ENCODE peak calls at places on chromosome X, in seven cellular contexts. Y is IMR-90, M is ovary, R is H9, W is GM06990, T is osteocyte, K is lower lobe of right lung. X is an unnamed sample.

GRCh38 chrX:51507551-51507950 is 11.2 kb upstream of the NUDT11 start:
- DNase-seq in R (no peak), W (no peak), Y (no peak), M (no peak), T (no peak), K (no peak), X (no peak)

GRCh38 chrX:16100673-16101072 is 22.7 kb upstream of the GRPR start:
- DNase-seq in M (no peak), W (no peak), K (no peak), R (no peak), Y (no peak), T (no peak), X (no peak)

GRCh38 chrX:24133280-24133679 is 16.2 kb upstream of the ZFX start:
- DNase-seq in K (no peak), W (no peak), M (no peak), T (no peak), Y (no peak), R (no peak), X (no peak)

GRCh38 chrX:96683997-96684338 is 674 bp upstream of the DIAPH2 start:
- DNase-seq in W (no peak), Y (no peak), K (no peak), T (no peak), R (no peak), M (no peak), X (no peak)

GRCh38 chrX:34848281-34848680 is 94.3 kb upstream of the FAM47B start:
- DNase-seq in R (no peak), T (no peak), K (no peak), M (no peak), W (no peak), Y (peak; percentile 66), X (no peak)

GRCh38 chrX:1435241-1435900 is 17.3 kb downstream of the ASMTL start:
- DNase-seq in Y (no peak), K (peak; percentile 39), R (peak; percentile 24), T (no peak), M (peak; percentile 9), W (no peak), X (peak; percentile 42)

GRCh38 chrX:44731160-44731559 is 112.7 kb upstream of the DUSP21 start:
- DNase-seq in T (no peak), M (no peak), W (no peak), R (no peak), K (no peak), Y (peak; percentile 20), X (no peak)

GRCh38 chrX:71622347-71623104 is 4.2 kb upstream of the CXCR3 start:
- DNase-seq in Y (peak; percentile 57), K (peak; percentile 81), M (peak; percentile 82), W (peak; percentile 82), R (peak; percentile 75), T (no peak), X (no peak)

GRCh38 chrX:143788265-143788664 is 67.7 kb upstream of the SPANXN2 start:
- DNase-seq in W (no peak), R (no peak), M (no peak), T (no peak), K (no peak), Y (no peak), X (no peak)
- TF ChIP-seq CTCF in W (peak; percentile 26), R (peak; percentile 67), M (no peak), T (peak; percentile 51), K (peak; percentile 13), Y (peak; percentile 25), X (no peak)

GRCh38 chrX:53447441-53447840 is 13.3 kb upstream of the HSD17B10 start:
- DNase-seq in Y (no peak), K (no peak), M (no peak), R (no peak), W (no peak), T (no peak), X (no peak)
- TF ChIP-seq CTCF in Y (no peak), K (no peak), M (no peak), R (no peak), W (no peak), T (no peak), X (no peak)

DNA sequence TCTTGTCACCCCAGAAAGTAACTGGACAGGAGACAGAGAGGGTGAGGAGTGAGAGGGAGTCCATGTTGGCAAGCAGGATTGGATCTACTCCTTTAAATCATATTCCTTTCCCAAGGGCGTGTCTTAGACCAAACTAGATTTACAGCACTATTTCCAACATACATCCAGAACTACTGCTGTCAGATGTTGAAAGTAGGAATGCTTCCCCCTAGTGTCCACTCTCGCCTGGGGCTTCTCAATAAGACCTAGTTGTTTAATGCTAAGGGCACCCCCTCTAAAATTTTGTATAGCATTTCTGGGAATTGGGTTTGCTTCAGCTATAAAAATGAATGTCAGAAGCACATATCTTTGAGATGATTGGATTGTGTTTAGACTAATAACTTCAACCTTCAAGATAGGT is 13.3 kb downstream of the OFD1 start:
- DNase-seq in K (no peak), R (no peak), M (no peak), W (no peak), Y (peak; percentile 76), T (no peak), X (no peak)
- TF ChIP-seq CTCF in K (peak; percentile 46), R (peak; percentile 60), M (no peak), W (peak; percentile 56), Y (peak; percentile 60), T (peak; percentile 55), X (peak; percentile 52)

DNA sequence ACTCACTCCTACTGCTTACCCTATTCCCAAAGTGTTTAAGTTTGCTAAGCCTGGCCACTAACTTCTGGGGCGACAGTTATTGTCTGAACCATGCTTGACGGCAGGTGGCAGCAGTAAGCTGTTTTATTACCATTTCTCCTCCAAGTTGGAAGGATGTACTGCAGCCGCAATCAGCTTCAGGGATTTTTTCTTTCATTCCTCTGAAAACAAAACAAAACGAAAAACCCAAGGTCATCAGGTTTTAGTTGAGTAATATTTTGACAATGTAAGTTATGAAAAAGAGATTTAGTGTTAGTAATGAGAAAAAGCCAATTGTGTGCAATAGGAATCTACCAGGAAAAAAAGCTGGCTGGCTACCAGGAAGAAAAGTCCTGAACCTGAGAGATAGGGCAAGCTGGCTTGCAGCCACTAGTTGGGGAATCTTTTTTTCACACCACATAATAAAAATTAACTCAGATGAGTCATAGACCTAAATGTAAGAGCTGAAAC is 13.2 kb upstream of the RAB9B start:
- DNase-seq in T (peak; percentile 85), K (no peak), Y (peak; percentile 78), R (peak; percentile 72), M (peak; percentile 87), W (peak; percentile 5), X (no peak)
- TF ChIP-seq CTCF in T (peak; percentile 77), K (peak; percentile 55), Y (peak; percentile 69), R (peak; percentile 73), M (peak; percentile 76), W (peak; percentile 70), X (peak; percentile 58)

GRCh38 chrX:108165349-108166111 is 74.0 kb downstream of the ATG4A start:
- DNase-seq in Y (peak; percentile 51), R (peak; percentile 63), T (no peak), K (no peak), W (no peak), M (no peak), X (no peak)
- TF ChIP-seq CTCF in Y (peak; percentile 49), R (peak; percentile 76), T (peak; percentile 56), K (peak; percentile 9), W (peak; percentile 48), M (no peak), X (no peak)